ENCODE peak calls at places on chromosomes 7 and 10, in six cellular contexts. M, Z, X, V, I and J are unnamed samples.

GRCh38 chr10:110842305-110842952 is 29.3 kb upstream of the PDCD4 start:
- DNase-seq in Z (no peak), X (no peak), I (no peak), V (no peak), M (peak; percentile 43), J (no peak)

GRCh38 chr7:128387663-128388485 is 21.9 kb downstream of the IMPDH1 start:
- DNase-seq in X (peak; percentile 75), M (peak; percentile 91), V (peak; percentile 68), I (no peak), Z (peak; percentile 88), J (no peak)

GRCh38 chr10:88113232-88113631 is 249.8 kb downstream of the PTEN start:
- DNase-seq in I (no peak), X (no peak), M (no peak), Z (no peak), V (no peak), J (peak; percentile 81)

GRCh38 chr7:12107841-12108249 is 103.2 kb upstream of the TMEM106B start:
- DNase-seq in I (no peak), Z (no peak), M (no peak), V (peak; percentile 37), X (no peak), J (no peak)

GRCh38 chr7:99024066-99024465 is 119.8 kb downstream of the SMURF1 start:
- DNase-seq in I (no peak), Z (no peak), X (no peak), M (no peak), V (no peak), J (no peak)

GRCh38 chr7:107898997-107899594 is 8.1 kb downstream of the DLD start:
- DNase-seq in X (no peak), Z (no peak), M (no peak), I (no peak), V (no peak), J (no peak)

GRCh38 chr10:132265878-132266496 is 41.8 kb downstream of the STK32C start:
- DNase-seq in Z (no peak), I (no peak), M (no peak), X (no peak), V (no peak), J (no peak)

GRCh38 chr10:109902992-109903947 is 20.0 kb downstream of the XPNPEP1 start:
- DNase-seq in I (no peak), X (no peak), V (no peak), Z (no peak), M (no peak), J (no peak)

GRCh38 chr7:73308074-73308664 is 457 bp downstream of the NSUN5 start:
- DNase-seq in Z (peak; percentile 39), I (no peak), V (no peak), M (peak; percentile 63), X (no peak), J (no peak)

GRCh38 chr7:127897704-127898454 is 133.4 kb downstream of the LRRC4 start:
- DNase-seq in X (no peak), V (no peak), M (no peak), Z (no peak), I (no peak), J (no peak)

GRCh38 chr10:46268076-46268881 is 18.5 kb upstream of the ANTXRL start:
- DNase-seq in Z (no peak), V (no peak), M (no peak), X (peak; percentile 24), I (peak; percentile 25), J (no peak)

GRCh38 chr7:66319373-66319979 is 114.3 kb downstream of the TPST1 start:
- DNase-seq in V (no peak), X (no peak), I (no peak), Z (no peak), M (no peak), J (no peak)

GRCh38 chr7:92988941-92989540 is 128.7 kb downstream of the SAMD9 start:
- DNase-seq in X (no peak), Z (no peak), M (no peak), V (no peak), I (no peak), J (no peak)

GRCh38 chr10:112650588-112651030 is 203.6 kb downstream of the VTI1A start:
- DNase-seq in I (no peak), Z (no peak), V (no peak), X (no peak), M (no peak), J (no peak)

GRCh38 chr7:80037689-80038088 is 96.9 kb upstream of the GNAI1 start:
- DNase-seq in M (no peak), X (no peak), V (no peak), Z (no peak), I (no peak), J (no peak)

GRCh38 chr7:84123903-84124573 is 70.6 kb downstream of the SEMA3A start:
- DNase-seq in V (peak; percentile 2), X (no peak), I (no peak), M (no peak), Z (no peak), J (no peak)

GRCh38 chr10:87618470-87619423 is 40.9 kb upstream of the PAPSS2 start:
- DNase-seq in I (no peak), M (no peak), V (peak; percentile 96), X (peak; percentile 29), Z (no peak), J (peak; percentile 77)

GRCh38 chr7:144483189-144483588 is 79.7 kb upstream of the NOBOX start:
- DNase-seq in I (no peak), X (no peak), Z (no peak), V (no peak), M (no peak), J (no peak)

GRCh38 chr7:144484445-144484844 is 81.0 kb upstream of the NOBOX start:
- DNase-seq in V (no peak), X (no peak), I (no peak), Z (no peak), M (no peak), J (no peak)

GRCh38 chr7:144477348-144477747 is 73.9 kb upstream of the NOBOX start:
- DNase-seq in Z (no peak), V (no peak), X (no peak), I (no peak), M (no peak), J (no peak)

GRCh38 chr7:144481863-144482262 is 78.4 kb upstream of the NOBOX start:
- DNase-seq in X (no peak), M (no peak), V (no peak), I (no peak), Z (no peak), J (no peak)
- TF ChIP-seq EP300 in X (no peak), M (no peak), V (no peak), I (no peak), Z (no peak), J (no peak)

GRCh38 chr7:155683098-155683497 is 38.6 kb downstream of the RBM33 start:
- DNase-seq in X (no peak), Z (no peak), I (no peak), M (no peak), V (no peak), J (no peak)

GRCh38 chr7:155682484-155682883 is 38.0 kb downstream of the RBM33 start:
- DNase-seq in X (no peak), V (peak; percentile 89), I (no peak), Z (no peak), M (no peak), J (no peak)

GRCh38 chr7:155684546-155684945 is 40.1 kb downstream of the RBM33 start:
- DNase-seq in V (no peak), X (no peak), I (no peak), Z (peak; percentile 39), M (no peak), J (no peak)

GRCh38 chr7:155685070-155685790 is 40.8 kb downstream of the RBM33 start:
- DNase-seq in X (no peak), Z (peak; percentile 27), V (no peak), I (no peak), M (no peak), J (no peak)

DNA sequence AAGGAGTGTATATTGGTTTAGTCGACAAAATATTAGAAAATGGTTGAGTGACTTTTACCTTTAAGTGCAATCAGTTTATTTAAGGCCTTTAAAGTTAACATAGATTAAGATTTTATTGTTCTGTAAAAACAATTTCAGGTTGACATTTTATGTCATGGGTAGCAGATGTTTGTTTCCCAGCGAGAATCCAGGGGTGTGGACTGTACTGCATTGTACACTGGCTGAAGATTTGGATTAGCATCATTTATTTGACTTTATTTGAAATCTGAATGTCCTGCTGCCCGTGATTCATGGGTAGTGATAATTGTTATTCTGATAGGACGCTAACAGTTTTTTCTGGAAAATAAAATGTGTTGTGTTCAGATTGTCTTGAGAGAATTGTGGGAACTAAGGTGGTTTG is 39.3 kb downstream of the RBM33 start:
- DNase-seq in V (no peak), M (no peak), I (no peak), X (no peak), Z (no peak), J (no peak)
- H3K4me1 ChIP-seq in V (peaks cover 60% of the 10 kb centered on the region), M (peaks cover 12% of the 10 kb centered on the region), I (peaks cover 7% of the 10 kb centered on the region), X (no peaks in the 10 kb centered on the region), Z (no peaks in the 10 kb centered on the region), J (peaks cover 6% of the 10 kb centered on the region)

GRCh38 chr7:70614237-70614984 is 517.5 kb upstream of the GALNT17 start:
- DNase-seq in V (no peak), Z (no peak), I (no peak), M (peak; percentile 87), X (peak; percentile 87), J (no peak)
- TF ChIP-seq POLR2AphosphoS5 in V (no peak), Z (no peak), I (no peak), M (peak; percentile 56), X (no peak), J (peak; percentile 73)

GRCh38 chr7:74480861-74481417 is 27.2 kb downstream of the GTF2IRD1 start:
- DNase-seq in V (no peak), X (peak; percentile 53), Z (no peak), M (peak; percentile 84), I (no peak), J (no peak)
- TF ChIP-seq EP300 in V (no peak), X (no peak), Z (no peak), M (no peak), I (no peak), J (peak; percentile 5)

GRCh38 chr7:2104716-2105115 is 128.0 kb downstream of the MAD1L1 start:
- DNase-seq in M (no peak), I (no peak), Z (no peak), V (no peak), X (no peak), J (no peak)
- H3K4me1 ChIP-seq in M (peaks cover 26% of the 10 kb centered on the region), I (peaks cover 12% of the 10 kb centered on the region), Z (peaks cover 76% of the 10 kb centered on the region), V (peaks cover 38% of the 10 kb centered on the region), X (peaks cover 13% of the 10 kb centered on the region), J (peaks cover 65% of the 10 kb centered on the region)

GRCh38 chr7:97018126-97018601 is 6.5 kb downstream of the DLX5 start:
- DNase-seq in X (no peak), I (no peak), Z (no peak), V (no peak), M (no peak), J (no peak)
- TF ChIP-seq POLR2AphosphoS5 in X (no peak), I (no peak), Z (no peak), V (no peak), M (no peak), J (no peak)

GRCh38 chr10:122140941-122141623 is 130.0 kb upstream of the BTBD16 start:
- DNase-seq in I (no peak), V (peak; percentile 27), M (peak; percentile 97), X (peak; percentile 67), Z (peak; percentile 5), J (peak; percentile 98)

GRCh38 chr10:122139226-122139625 is 131.9 kb upstream of the BTBD16 start:
- DNase-seq in I (no peak), M (no peak), Z (no peak), X (no peak), V (no peak), J (no peak)

GRCh38 chr10:122141821-122142651 is 129.1 kb upstream of the BTBD16 start:
- DNase-seq in X (no peak), I (no peak), Z (no peak), M (no peak), V (no peak), J (no peak)

GRCh38 chr10:122140477-122140902 is 130.6 kb upstream of the BTBD16 start:
- DNase-seq in V (no peak), M (peak; percentile 84), Z (no peak), X (no peak), I (no peak), J (no peak)

GRCh38 chr10:122139627-122140151 is 131.4 kb upstream of the BTBD16 start:
- DNase-seq in Z (no peak), V (no peak), M (no peak), I (no peak), X (no peak), J (no peak)
- TF ChIP-seq EP300 in Z (no peak), V (no peak), M (no peak), I (no peak), X (no peak), J (no peak)